ENCODE peak calls at places on chromosomes 6 and 20, in seven cellular contexts. L, N, W, G, M, Z and C are unnamed samples.
A peak's percentile ranks its signal among the peaks of the same experiment; 100 is the strongest.

GRCh38 chr6:33632603-33633039 is 11.5 kb downstream of the ITPR3 start:
- DNase-seq in L (no peak), N (no peak), W (no peak), G (peak; percentile 78), M (peak; percentile 59), Z (peak; percentile 43), C (no peak)

GRCh38 chr20:10758446-10758845 is 84.6 kb upstream of the JAG1 start:
- DNase-seq in L (no peak), N (no peak), W (no peak), G (no peak), M (no peak), Z (peak; percentile 64), C (no peak)

GRCh38 chr20:2986466-2986865 is 57.0 kb upstream of the GNRH2 start:
- DNase-seq in L (peak; percentile 66), N (no peak), W (no peak), G (no peak), M (no peak), Z (no peak), C (no peak)

GRCh38 chr6:33589723-33590530 is 9.9 kb upstream of the BAK1 start:
- DNase-seq in L (peak; percentile 80), N (peak; percentile 90), W (no peak), G (peak; percentile 79), M (no peak), Z (peak; percentile 82), C (peak; percentile 65)

GRCh38 chr6:30450908-30451818 is 38.1 kb upstream of the HLA-E start:
- DNase-seq in L (peak; percentile 70), N (peak; percentile 72), W (no peak), G (peak; percentile 73), M (peak; percentile 50), Z (no peak), C (no peak)

GRCh38 chr6:80535914-80536565 is 429.6 kb downstream of the BCKDHB start:
- DNase-seq in L (peak; percentile 51), N (no peak), W (no peak), G (no peak), M (no peak), Z (no peak), C (no peak)

GRCh38 chr6:43373252-43373875 is 3.9 kb upstream of the ZNF318 start:
- DNase-seq in L (no peak), N (no peak), W (no peak), G (no peak), M (no peak), Z (no peak), C (no peak)

GRCh38 chr6:17998442-17998841 is 11.0 kb upstream of the KIF13A start:
- DNase-seq in L (peak; percentile 58), N (no peak), W (no peak), G (no peak), M (no peak), Z (no peak), C (no peak)

GRCh38 chr6:119249319-119249718 is 100.2 kb downstream of the MAN1A1 start:
- DNase-seq in L (no peak), N (no peak), W (no peak), G (no peak), M (no peak), Z (no peak), C (no peak)

GRCh38 chr6:7121704-7122241 is 14.0 kb downstream of the RREB1 start:
- DNase-seq in L (no peak), N (no peak), W (no peak), G (no peak), M (no peak), Z (no peak), C (no peak)

GRCh38 chr20:19855426-19855825 is 97.4 kb downstream of the RIN2 start:
- DNase-seq in L (no peak), N (no peak), W (no peak), G (no peak), M (no peak), Z (peak; percentile 26), C (no peak)

GRCh38 chr20:9126527-9126926 is 57.6 kb downstream of the PLCB4 start:
- DNase-seq in L (no peak), N (no peak), W (no peak), G (no peak), M (no peak), Z (no peak), C (no peak)

GRCh38 chr6:132443206-132443605 is 41.9 kb upstream of the MOXD1 start:
- DNase-seq in L (peak; percentile 85), N (no peak), W (no peak), G (no peak), M (no peak), Z (no peak), C (no peak)

GRCh38 chr20:36342721-36343120 is 36.6 kb downstream of the DLGAP4 start:
- DNase-seq in L (no peak), N (no peak), W (no peak), G (no peak), M (no peak), Z (no peak), C (no peak)

GRCh38 chr20:36344517-36345132 is 38.5 kb downstream of the DLGAP4 start:
- DNase-seq in L (peak; percentile 29), N (no peak), W (no peak), G (peak; percentile 42), M (no peak), Z (peak; percentile 58), C (no peak)

GRCh38 chr20:36342316-36342715 is 36.2 kb downstream of the DLGAP4 start:
- DNase-seq in L (no peak), N (no peak), W (no peak), G (no peak), M (no peak), Z (no peak), C (no peak)

GRCh38 chr20:36341331-36342020 is 35.3 kb downstream of the DLGAP4 start:
- DNase-seq in L (no peak), N (no peak), W (no peak), G (no peak), M (no peak), Z (no peak), C (no peak)

DNA sequence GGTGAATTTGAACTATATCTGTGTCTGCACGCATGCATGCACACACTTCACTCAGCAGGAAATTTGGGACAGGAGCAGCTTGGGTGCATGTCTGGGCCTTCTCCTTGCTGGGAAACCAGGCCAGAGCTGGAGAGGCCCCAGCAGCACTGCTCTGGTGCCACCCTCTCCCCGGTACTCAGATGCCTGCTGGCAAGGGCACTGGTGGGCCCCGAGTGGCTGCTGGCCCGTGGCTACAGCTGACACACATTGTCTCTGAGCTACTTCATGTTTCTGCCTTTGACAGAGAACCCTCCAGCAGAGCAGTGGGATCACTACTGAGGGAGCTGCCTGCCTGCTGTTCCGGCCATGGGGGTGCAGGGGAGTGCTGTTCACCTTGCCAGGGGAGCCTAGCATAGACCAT is 37.5 kb downstream of the DLGAP4 start:
- DNase-seq in L (no peak), N (no peak), W (no peak), G (no peak), M (no peak), Z (no peak), C (no peak)
- TF ChIP-seq CTCF in L (no peak), N (no peak), W (no peak), G (no peak), M (no peak), Z (no peak), C (no peak)

DNA sequence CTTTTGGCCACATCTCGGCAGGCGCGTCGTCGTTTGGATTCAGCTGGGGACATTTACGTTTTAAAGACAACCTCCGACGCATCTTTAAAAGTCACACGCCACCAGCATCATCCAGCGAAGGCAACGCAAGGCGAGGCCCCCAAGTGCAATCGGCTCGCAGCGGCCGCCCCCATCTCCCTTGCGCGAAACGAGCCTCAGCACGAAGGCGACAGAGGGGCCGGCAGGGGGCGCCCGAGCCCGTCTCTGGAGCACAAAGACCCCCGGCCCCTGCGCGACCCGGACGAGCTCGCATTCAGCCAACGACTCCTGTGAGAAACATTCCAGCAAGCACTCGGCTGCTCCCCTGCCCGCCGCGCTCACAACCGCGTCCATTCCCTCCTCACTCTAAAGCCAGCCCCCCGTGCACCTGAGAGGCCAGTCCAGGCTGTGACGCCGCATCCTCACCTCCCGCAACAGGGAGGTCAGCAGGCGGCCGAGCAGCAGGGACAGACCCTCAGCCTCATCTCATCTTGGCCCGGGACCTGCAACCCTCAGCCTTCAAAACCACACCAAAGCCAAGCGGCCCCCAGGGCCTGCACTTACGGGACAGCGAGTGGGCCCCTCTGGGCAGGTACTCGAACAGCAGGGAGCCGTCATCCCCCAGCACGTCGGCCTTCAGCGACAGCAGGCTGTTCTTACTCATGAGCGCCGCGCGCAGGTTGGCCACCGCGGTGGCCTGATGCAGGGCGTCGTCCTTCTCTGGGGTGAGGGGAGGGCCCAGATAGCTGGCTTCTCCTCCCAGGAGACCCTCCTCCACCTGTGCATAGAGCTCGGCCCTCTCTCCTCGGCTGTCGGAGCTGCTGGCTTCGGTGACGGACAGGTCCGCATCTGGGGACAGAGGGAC is 35.8 kb downstream of the SLC2A4RG start:
- DNase-seq in L (peak; percentile 10), N (no peak), W (no peak), G (no peak), M (no peak), Z (peak; percentile 60), C (no peak)
- TF ChIP-seq CTCF in L (peak; percentile 57), N (peak; percentile 56), W (peak; percentile 44), G (peak; percentile 43), M (peak; percentile 37), Z (peak; percentile 86), C (no peak)

GRCh38 chr20:61873651-61874420 is 191.8 kb downstream of the TAF4 start:
- DNase-seq in L (no peak), N (no peak), W (no peak), G (no peak), M (no peak), Z (no peak), C (no peak)

GRCh38 chr20:61875221-61875885 is 190.3 kb downstream of the TAF4 start:
- DNase-seq in L (no peak), N (no peak), W (no peak), G (no peak), M (no peak), Z (no peak), C (no peak)

GRCh38 chr20:61875996-61876395 is 189.7 kb downstream of the TAF4 start:
- DNase-seq in L (no peak), N (no peak), W (no peak), G (no peak), M (no peak), Z (no peak), C (no peak)

GRCh38 chr20:61872371-61872900 is 193.2 kb downstream of the TAF4 start:
- DNase-seq in L (no peak), N (no peak), W (no peak), G (no peak), M (no peak), Z (no peak), C (no peak)

GRCh38 chr20:61874421-61875068 is 191.1 kb downstream of the TAF4 start:
- DNase-seq in L (peak; percentile 41), N (no peak), W (no peak), G (no peak), M (no peak), Z (no peak), C (no peak)
- TF ChIP-seq CTCF in L (peak; percentile 38), N (no peak), W (no peak), G (no peak), M (no peak), Z (no peak), C (no peak)

DNA sequence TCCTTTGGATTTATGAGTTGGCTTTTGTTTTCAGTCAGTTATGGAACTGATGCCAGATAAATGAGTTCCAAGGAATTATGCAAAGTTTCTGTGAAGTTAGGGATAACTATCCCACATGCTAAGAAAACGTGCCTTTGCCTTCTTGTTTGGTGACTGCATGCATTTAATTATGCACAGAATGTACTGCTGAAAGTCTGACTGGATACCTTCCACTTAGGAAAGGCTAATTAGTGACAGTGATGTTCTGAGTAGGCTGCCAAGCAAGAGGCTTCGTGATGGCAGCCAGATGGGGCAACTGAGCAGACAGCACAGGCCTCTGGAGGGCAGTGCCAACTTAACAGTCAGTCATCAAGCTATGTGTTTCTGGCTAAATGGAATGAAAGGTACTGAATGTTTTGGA is 289.9 kb downstream of the CD109 start:
- DNase-seq in L (peak; percentile 100), N (no peak), W (no peak), G (no peak), M (no peak), Z (peak; percentile 10), C (no peak)
- TF ChIP-seq CTCF in L (peak; percentile 60), N (no peak), W (no peak), G (no peak), M (no peak), Z (no peak), C (no peak)